ENCODE peak calls at places on chromosomes 4 and X, in six cellular contexts. F is mesenchymal stem cell, K is NB4, L is tibial artery, J is cardiac muscle cell, Z is heart right ventricle. D is an unnamed sample.
A peak's percentile ranks its signal among the peaks of the same experiment; 100 is the strongest.

GRCh38 chr4:41692717-41693345 is 55.7 kb downstream of the PHOX2B start:
- DNase-seq in F (peak; percentile 56), K (peak; percentile 79), L (no peak), J (peak; percentile 70), Z (peak; percentile 13), D (no peak)

GRCh38 chr4:157075811-157076577 is at the start of gene GLRB:
- DNase-seq in F (peak; percentile 48), K (no peak), L (peak; percentile 64), J (peak; percentile 30), Z (peak; percentile 26), D (peak; percentile 20)

GRCh38 chrX:121259170-121259569 is 211.8 kb downstream of the GLUD2 start:
- DNase-seq in F (no peak), K (no peak), L (no peak), J (no peak), Z (no peak), D (no peak)

GRCh38 chr4:61462451-61463326 is 262.6 kb downstream of the ADGRL3 start:
- DNase-seq in F (peak; percentile 40), K (no peak), L (no peak), J (peak; percentile 74), Z (no peak), D (no peak)

GRCh38 chr4:52984469-52984868 is 122.4 kb downstream of the RASL11B start:
- DNase-seq in F (peak; percentile 56), K (no peak), L (no peak), J (no peak), Z (no peak), D (no peak)

GRCh38 chrX:122777766-122778165 is 406.3 kb upstream of the GRIA3 start:
- DNase-seq in F (no peak), K (peak; percentile 6), L (no peak), J (no peak), Z (no peak), D (no peak)

GRCh38 chr4:108706289-108706688 is 55.9 kb downstream of the OSTC start:
- DNase-seq in F (no peak), K (no peak), L (no peak), J (no peak), Z (no peak), D (no peak)

GRCh38 chr4:25949166-25949748 is 35.2 kb downstream of the SMIM20 start:
- DNase-seq in F (peak; percentile 34), K (no peak), L (no peak), J (no peak), Z (no peak), D (no peak)

GRCh38 chr4:176002007-176002623 is 63.5 kb upstream of the WDR17 start:
- DNase-seq in F (peak; percentile 37), K (no peak), L (peak; percentile 68), J (no peak), Z (peak; percentile 14), D (no peak)

GRCh38 chr4:20432098-20432497 is 180.4 kb downstream of the SLIT2 start:
- DNase-seq in F (peak; percentile 24), K (no peak), L (no peak), J (peak; percentile 64), Z (no peak), D (no peak)
- H3K4me3 ChIP-seq in F (peak overlapping the region; percentile 77), K (no peak overlapping the region), L (no peak overlapping the region), J (no peak overlapping the region), Z (no peak overlapping the region), D (no peak overlapping the region)

GRCh38 chrX:65679071-65679540 is 11.7 kb downstream of the MSN start:
- DNase-seq in F (no peak), K (peak; percentile 68), L (no peak), J (no peak), Z (no peak), D (no peak)
- H3K4me3 ChIP-seq in F (no peak overlapping the region), K (peak overlapping the region; percentile 11), L (no peak overlapping the region), J (no peak overlapping the region), Z (no peak overlapping the region), D (no peak overlapping the region)

DNA sequence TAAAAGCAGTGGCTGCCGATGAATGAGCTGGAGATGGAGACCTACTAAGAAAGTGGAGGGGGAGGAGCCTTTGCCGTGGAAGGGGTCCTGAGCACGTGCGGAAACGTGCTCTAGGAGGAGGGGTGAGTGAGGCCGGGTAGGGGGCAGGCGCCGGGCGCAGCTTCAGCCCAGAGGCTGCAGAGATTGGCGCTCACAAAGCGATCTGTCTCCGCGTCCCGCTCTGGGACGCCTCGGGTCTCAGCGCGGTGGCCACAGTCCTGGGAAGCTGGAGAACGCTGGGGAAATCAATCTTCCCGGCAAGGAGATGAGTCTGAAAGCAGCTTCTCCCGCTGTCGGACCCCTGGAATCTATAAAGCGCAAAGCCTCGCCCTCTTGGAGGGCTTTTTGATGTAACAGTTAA is 460 bp upstream of the ARHGAP6 start:
- DNase-seq in F (peak; percentile 32), K (no peak), L (no peak), J (peak; percentile 15), Z (peak; percentile 6), D (no peak)
- H3K4me3 ChIP-seq in F (peak overlapping the region; percentile 81), K (no peak overlapping the region), L (peak overlapping the region; percentile 59), J (peak overlapping the region; percentile 75), Z (peak overlapping the region; percentile 40), D (peak overlapping the region; percentile 58)

GRCh38 chrX:24153175-24153795 is 3.8 kb downstream of the ZFX start:
- DNase-seq in F (no peak), K (peak; percentile 75), L (no peak), J (peak; percentile 36), Z (no peak), D (no peak)
- H3K4me3 ChIP-seq in F (peak overlapping the region; percentile 97), K (peak overlapping the region; percentile 36), L (no peak overlapping the region), J (peak overlapping the region; percentile 12), Z (no peak overlapping the region), D (peak overlapping the region; percentile 21)

DNA sequence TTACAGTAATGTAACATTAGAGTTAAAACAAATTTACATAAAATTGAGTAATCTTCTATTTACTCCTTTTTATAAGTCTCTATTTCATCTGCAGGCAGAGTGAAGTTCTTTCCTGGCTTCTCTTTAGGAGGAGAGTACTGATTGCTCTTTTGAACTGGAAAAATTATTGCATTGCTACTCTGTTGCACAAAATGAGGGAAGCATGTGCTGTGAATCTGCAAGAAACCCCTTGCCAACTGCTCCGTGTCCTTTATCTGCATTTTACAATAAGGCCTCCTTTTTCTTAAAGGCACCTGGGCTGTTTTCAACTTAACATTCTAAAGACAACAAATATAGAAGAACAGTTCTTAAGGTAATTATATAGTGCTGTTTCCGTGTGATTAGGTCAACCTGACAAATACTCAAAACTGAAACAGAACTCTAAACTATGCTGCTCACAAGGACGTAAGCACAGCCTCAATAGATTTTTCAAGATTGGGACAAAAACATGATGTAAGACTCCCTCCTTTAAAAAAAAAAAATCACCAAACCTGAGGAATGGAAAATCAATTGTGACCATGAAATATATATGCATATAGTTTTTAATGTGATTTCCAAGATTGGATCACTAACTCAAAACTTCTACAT is 716.6 kb upstream of the INTU start:
- DNase-seq in F (no peak), K (no peak), L (no peak), J (peak; percentile 55), Z (no peak), D (no peak)
- H3K4me3 ChIP-seq in F (peak overlapping the region; percentile 54), K (no peak overlapping the region), L (peak overlapping the region; percentile 36), J (no peak overlapping the region), Z (no peak overlapping the region), D (no peak overlapping the region)

DNA sequence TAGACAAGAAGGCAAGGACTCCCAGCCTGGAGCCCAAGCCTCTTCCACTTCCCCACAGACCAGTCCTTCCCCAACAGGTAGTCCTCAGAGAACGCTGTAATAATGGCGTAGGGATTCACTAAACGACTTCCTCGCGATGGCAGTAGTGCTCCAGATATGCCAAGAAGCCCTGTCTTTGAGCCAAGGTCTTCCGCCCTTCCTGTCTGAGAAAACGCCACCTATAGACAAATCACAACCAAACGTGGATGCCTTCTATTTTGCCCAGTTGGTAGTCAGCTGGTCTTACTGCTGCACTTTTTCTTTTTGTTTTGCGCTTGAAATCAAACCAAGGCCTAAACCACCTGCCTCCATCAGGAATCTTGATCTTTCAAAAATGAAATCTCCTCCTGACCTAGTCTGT is 203.3 kb downstream of the OR13H1 start:
- DNase-seq in F (no peak), K (no peak), L (no peak), J (no peak), Z (no peak), D (peak; percentile 76)
- H3K4me3 ChIP-seq in F (peak overlapping the region; percentile 87), K (no peak overlapping the region), L (no peak overlapping the region), J (no peak overlapping the region), Z (peak overlapping the region; percentile 42), D (peak overlapping the region; percentile 35)

DNA sequence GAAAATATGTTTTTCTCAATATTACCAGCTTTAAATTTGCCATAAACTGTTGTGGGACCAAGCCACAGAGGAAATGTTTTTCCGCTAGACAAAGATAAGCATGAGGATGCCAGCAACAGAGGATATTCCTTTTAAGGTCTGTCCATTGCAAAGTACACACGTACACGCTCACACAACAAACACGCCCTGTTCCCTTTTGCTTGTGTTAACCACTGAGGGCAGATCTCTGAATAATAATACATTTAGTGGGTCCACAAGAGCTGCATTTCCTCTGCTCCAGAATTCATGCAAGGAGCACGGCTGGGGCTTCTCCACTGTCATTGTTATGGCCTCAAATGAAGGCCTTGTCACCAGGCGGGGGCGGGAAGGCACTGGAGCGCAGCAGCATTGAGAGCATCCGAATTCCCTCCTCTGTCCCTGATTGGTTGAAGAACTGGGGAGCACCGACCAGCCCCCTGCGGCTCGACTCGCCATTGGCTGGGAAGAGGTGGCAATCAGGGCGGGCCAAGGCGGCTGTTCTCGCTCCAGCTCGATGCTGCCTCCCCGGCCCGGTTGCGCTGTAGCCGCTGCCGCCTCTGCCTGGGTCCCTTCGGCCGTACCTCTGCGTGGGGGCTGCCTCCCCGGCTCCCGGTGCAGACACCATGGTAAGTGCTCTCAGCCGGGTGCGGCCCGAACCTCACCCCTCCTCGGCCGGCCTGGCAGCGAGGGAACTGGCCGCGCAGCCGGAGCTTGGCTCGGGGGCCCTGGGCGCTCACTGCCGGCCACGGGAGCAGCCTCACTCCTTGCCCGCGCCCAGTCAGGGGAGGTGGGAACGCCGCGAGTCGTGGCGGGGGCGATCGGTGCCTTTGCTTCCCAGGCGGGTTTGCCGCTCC is at the start of gene GUCY1B1:
- DNase-seq in F (peak; percentile 93), K (no peak), L (peak; percentile 97), J (peak; percentile 97), Z (peak; percentile 95), D (peak; percentile 97)
- H3K4me3 ChIP-seq in F (peak within 1 kb of the TSS; percentile 84), K (no peak within 1 kb of the TSS), L (peak within 1 kb of the TSS; percentile 60), J (peak within 1 kb of the TSS; percentile 49), Z (peak within 1 kb of the TSS; percentile 90), D (peak within 1 kb of the TSS; percentile 78)

GRCh38 chr4:150150545-150151156 is 72.4 kb downstream of the DCLK2 start:
- DNase-seq in F (no peak), K (no peak), L (no peak), J (no peak), Z (peak; percentile 32), D (no peak)
- H3K4me3 ChIP-seq in F (no peak overlapping the region), K (no peak overlapping the region), L (no peak overlapping the region), J (no peak overlapping the region), Z (no peak overlapping the region), D (no peak overlapping the region)

GRCh38 chr4:83208371-83208770 is 76.2 kb downstream of the COQ2 start:
- DNase-seq in F (peak; percentile 6), K (no peak), L (no peak), J (no peak), Z (no peak), D (no peak)
- H3K4me3 ChIP-seq in F (no peak overlapping the region), K (no peak overlapping the region), L (no peak overlapping the region), J (no peak overlapping the region), Z (no peak overlapping the region), D (no peak overlapping the region)

GRCh38 chr4:162610116-162610515 is 446.3 kb upstream of the FSTL5 start:
- DNase-seq in F (no peak), K (no peak), L (no peak), J (no peak), Z (no peak), D (no peak)
- H3K4me3 ChIP-seq in F (no peak overlapping the region), K (no peak overlapping the region), L (no peak overlapping the region), J (no peak overlapping the region), Z (no peak overlapping the region), D (no peak overlapping the region)

D was measured in heart left ventricle.